ENCODE peak calls at places on chromosomes 12 and 14, in five cellular contexts. X is WTC11, J is natural killer cell, R is RWPE1, I is AG10803. Z is an unnamed sample.

GRCh38 chr14:75123991-75124390 is 2.9 kb downstream of the NEK9 start:
- DNase-seq in X (no peak), J (no peak), I (peak; percentile 58), R (peak; percentile 82), Z (peak; percentile 70)

GRCh38 chr14:99198746-99199145 is 73.3 kb downstream of the BCL11B start:
- DNase-seq in I (no peak), J (no peak), R (no peak), X (no peak), Z (no peak)

GRCh38 chr14:71538288-71538687 is 393.9 kb upstream of the RGS6 start:
- DNase-seq in J (no peak), I (no peak), X (no peak), R (no peak), Z (no peak)

GRCh38 chr12:124545508-124546418 is 21.6 kb downstream of the NCOR2 start:
- DNase-seq in R (no peak), J (no peak), X (no peak), I (peak; percentile 52), Z (peak; percentile 86)

GRCh38 chr12:116406529-116406928 is 129.0 kb upstream of the MED13L start:
- DNase-seq in J (no peak), X (peak; percentile 34), R (peak; percentile 80), I (peak; percentile 94), Z (peak; percentile 90)

GRCh38 chr14:53004976-53005375 is 54.1 kb upstream of the FERMT2 start:
- DNase-seq in I (no peak), R (no peak), X (no peak), J (no peak), Z (no peak)

GRCh38 chr14:83470959-83471358 is 1937.3 kb upstream of the SEL1L start:
- DNase-seq in X (no peak), J (no peak), I (no peak), R (no peak), Z (no peak)

GRCh38 chr14:60647081-60647836 is 2.0 kb downstream of the SIX1 start:
- DNase-seq in R (peak; percentile 60), I (peak; percentile 56), J (no peak), X (peak; percentile 49), Z (no peak)

GRCh38 chr12:12266389-12266872 is 413 bp downstream of the LRP6 start:
- DNase-seq in R (peak; percentile 20), J (no peak), X (peak; percentile 53), I (no peak), Z (no peak)

GRCh38 chr12:7832059-7832696 is 40.5 kb downstream of the SLC2A14 start:
- DNase-seq in I (peak; percentile 70), J (no peak), R (peak; percentile 68), X (peak; percentile 34), Z (peak; percentile 72)

GRCh38 chr12:19643635-19644034 is 204.3 kb downstream of the AEBP2 start:
- DNase-seq in R (peak; percentile 40), I (peak; percentile 58), J (no peak), X (no peak), Z (no peak)

GRCh38 chr12:5071496-5071895 is 27.8 kb downstream of the KCNA5 start:
- DNase-seq in J (no peak), X (no peak), R (no peak), I (no peak), Z (no peak)

GRCh38 chr12:96219700-96220206 is 25.6 kb downstream of the ELK3 start:
- DNase-seq in X (no peak), J (no peak), I (peak; percentile 96), R (peak; percentile 99), Z (no peak)

GRCh38 chr14:68935761-68936209 is 43.3 kb downstream of the ACTN1 start:
- DNase-seq in I (no peak), J (no peak), X (no peak), R (no peak), Z (no peak)

GRCh38 chr12:89414851-89415250 is 62.5 kb upstream of the DUSP6 start:
- DNase-seq in X (no peak), J (no peak), I (peak; percentile 86), R (no peak), Z (no peak)

GRCh38 chr12:63052696-63053095 is 98.3 kb downstream of the AVPR1A start:
- DNase-seq in J (no peak), I (no peak), X (no peak), R (no peak), Z (no peak)

GRCh38 chr14:55353686-55354467 is 57.8 kb downstream of the ATG14 start:
- DNase-seq in J (no peak), X (no peak), R (peak; percentile 29), I (no peak), Z (no peak)

GRCh38 chr12:93302331-93303229 is 75.1 kb upstream of the NUDT4 start:
- DNase-seq in J (no peak), R (no peak), X (no peak), I (peak; percentile 37), Z (no peak)

GRCh38 chr12:124466200-124467128 is 100.9 kb downstream of the NCOR2 start:
- DNase-seq in X (no peak), R (no peak), J (peak; percentile 88), I (no peak), Z (peak; percentile 96)

GRCh38 chr12:109276160-109276559 is 32.9 kb downstream of the FOXN4 start:
- DNase-seq in J (no peak), X (no peak), I (no peak), R (no peak), Z (no peak)

GRCh38 chr12:32397703-32398102 is 1.7 kb upstream of the FGD4 start:
- DNase-seq in X (no peak), J (no peak), R (no peak), I (no peak), Z (no peak)

DNA sequence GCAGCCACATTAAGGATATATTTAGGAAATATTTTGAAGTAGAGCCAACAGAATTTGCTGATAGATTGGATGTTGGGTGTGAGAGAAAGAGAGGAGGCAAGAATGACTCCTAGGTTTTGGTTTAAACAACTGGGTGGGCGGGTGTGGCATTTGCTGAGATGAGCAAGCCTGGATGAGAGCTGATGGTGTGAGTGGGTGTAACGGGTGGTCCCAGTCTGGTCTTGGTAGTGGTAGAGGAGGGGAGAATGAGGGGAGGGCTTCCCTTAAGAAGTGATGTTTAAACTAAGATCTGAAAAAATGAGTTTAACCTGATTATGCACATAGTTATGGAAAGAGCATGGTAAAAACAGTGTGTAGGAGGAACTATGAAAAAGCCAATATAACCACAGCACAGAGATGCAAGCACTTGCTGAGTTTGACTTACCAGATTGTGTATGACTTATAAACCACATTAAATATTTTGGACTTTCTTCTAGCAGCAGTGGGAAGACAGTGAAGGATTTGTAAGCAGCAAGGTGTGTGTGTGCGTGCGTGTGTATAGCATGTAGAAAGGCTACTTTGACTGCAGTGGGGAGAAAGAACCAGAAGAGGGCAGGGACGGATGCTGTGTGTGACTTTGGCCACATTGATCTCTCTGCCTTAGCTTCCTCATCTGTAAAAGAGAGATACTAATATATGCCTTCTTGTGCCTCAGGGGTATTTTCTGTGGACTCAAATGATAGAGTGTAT is 139.7 kb downstream of the PRIMA1 start:
- DNase-seq in J (no peak), X (peak; percentile 32), R (peak; percentile 34), I (no peak), Z (no peak)
- TF ChIP-seq CTCF in J (no peak), X (peak; percentile 31), R (peak; percentile 37), I (peak; percentile 26), Z (no peak)

DNA sequence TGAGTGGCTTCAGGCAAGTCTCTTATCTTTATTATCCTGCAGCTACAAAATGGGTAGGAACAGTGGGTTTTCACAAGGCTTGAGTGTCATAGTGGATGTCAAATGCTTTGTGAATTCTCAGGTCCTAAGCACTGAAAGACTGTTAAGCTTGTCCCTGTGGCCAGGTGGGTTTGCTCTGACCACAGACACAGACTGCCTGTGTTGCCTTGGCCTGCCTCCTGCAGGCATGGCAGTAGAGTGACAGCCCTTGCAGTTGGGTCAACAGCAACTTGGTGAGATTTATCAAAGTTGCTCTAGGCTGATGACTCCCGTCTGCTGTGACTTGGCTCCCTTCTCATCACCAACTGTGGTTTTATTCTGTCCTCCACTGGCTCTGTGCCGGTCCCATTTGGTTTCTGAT is 520.0 kb upstream of the CCDC196 start:
- DNase-seq in R (no peak), X (no peak), I (no peak), J (no peak), Z (no peak)
- TF ChIP-seq CTCF in R (no peak), X (no peak), I (no peak), J (peak; percentile 10), Z (no peak)

DNA sequence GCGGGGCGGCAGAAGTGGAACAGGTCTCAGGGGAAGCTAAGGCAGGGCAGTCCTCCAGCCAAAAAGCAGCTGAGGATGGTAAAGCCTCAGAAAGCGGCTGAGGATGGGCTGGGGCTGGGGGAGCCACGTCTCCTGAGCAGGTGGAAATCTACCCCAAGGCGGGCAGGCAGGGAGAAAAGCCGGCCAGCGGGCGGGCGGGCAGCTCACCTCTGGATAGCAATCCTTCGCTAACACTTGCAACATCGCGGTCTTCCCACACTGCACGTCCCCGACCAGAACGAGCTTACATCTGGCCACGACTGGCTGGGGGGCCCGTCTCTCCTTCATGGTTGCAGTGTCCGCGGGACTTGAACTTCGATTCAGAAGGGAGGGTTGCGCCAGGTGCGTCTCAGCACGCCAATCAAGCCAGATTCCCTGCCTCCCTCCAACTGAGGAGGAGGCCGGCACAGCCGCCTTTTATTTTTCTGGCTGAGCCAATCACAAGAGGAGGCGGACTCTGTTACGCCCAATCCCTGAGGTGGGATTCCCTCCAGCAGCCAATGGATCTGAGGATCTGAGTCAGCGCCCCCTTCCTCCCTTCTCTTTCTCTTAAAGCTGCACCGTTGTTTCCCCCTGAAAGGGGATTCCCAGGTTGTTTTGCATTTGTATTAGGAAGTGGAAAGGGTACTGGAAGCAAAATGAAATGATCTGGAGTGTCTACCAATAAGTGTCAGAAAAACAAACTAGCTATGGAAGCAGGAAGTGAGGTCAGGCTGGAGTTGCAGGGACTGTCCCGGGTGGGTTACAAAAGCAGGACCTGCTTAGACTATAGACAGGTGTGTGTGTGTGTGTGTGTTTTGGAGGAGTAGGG is at the start of gene RND1:
- DNase-seq in R (peak; percentile 94), J (peak; percentile 70), I (peak; percentile 85), X (peak; percentile 92), Z (peak; percentile 74)
- TF ChIP-seq CTCF in R (no peak), J (no peak), I (peak; percentile 29), X (no peak), Z (no peak)

GRCh38 chr12:98373982-98374381 is 141.4 kb upstream of the TMPO start:
- DNase-seq in I (no peak), R (no peak), X (no peak), J (no peak), Z (no peak)
- TF ChIP-seq CTCF in I (peak; percentile 37), R (no peak), X (no peak), J (no peak), Z (no peak)

DNA sequence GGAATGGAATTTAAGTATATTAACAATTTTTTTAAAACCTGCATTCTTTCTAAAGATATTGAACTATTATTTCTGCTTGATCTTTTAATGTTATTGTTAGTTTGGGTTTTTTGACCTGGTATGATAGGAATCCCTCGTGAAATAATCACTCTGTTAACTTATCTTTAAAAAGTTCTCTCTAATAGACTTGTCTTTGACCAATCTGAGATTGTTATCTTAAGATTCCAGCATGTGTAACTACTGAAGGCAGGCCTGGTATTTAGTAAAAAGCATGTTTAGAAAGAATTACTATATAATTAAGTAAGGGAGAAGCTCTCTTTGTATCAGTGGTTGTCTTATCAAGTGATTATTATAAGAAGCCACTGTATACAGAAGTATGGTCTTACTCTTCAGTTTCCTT is 4.8 kb downstream of the TMTC2 start:
- DNase-seq in R (no peak), X (no peak), J (no peak), I (no peak), Z (no peak)
- TF ChIP-seq CTCF in R (no peak), X (no peak), J (no peak), I (no peak), Z (no peak)